ENCODE peak calls at places on chromosomes 5 and 9, in nine cellular contexts. C, S, B, P, G, F, H, K and D are unnamed samples.

GRCh38 chr5:42944989-42945388 is 95.1 kb downstream of the ANXA2R start:
- DNase-seq in B (no peak), F (peak), P (peak), K (no peak), G (no peak), H (peak), S (no peak), C (no peak), D (no peak)

GRCh38 chr5:107955321-107955720 is 284.6 kb upstream of the EFNA5 start:
- DNase-seq in P (no peak), C (no peak), K (no peak), F (no peak), S (no peak), G (no peak), H (no peak), B (no peak), D (no peak)

GRCh38 chr9:11149065-11149464 is 536.3 kb upstream of the PTPRD start:
- DNase-seq in H (no peak), F (no peak), C (no peak), G (no peak), K (no peak), P (no peak), B (no peak), S (peak), D (no peak)

GRCh38 chr5:132229236-132229635 is 1.6 kb upstream of the P4HA2 start:
- DNase-seq in F (no peak), H (no peak), C (no peak), P (no peak), B (no peak), S (no peak), G (no peak), K (no peak), D (no peak)

GRCh38 chr9:26210338-26210851 is 532.2 kb upstream of the TUSC1 start:
- DNase-seq in H (no peak), C (peak), S (no peak), G (no peak), B (no peak), K (no peak), P (no peak), F (no peak), D (no peak)

GRCh38 chr9:135858491-135859185 is 48.7 kb downstream of the CAMSAP1 start:
- DNase-seq in F (no peak), H (no peak), S (no peak), K (no peak), P (peak), G (no peak), C (no peak), B (no peak), D (no peak)

GRCh38 chr5:171433952-171434676 is 14.7 kb downstream of the FGF18 start:
- DNase-seq in H (no peak), K (no peak), P (no peak), C (no peak), B (no peak), F (no peak), S (no peak), G (no peak), D (no peak)

GRCh38 chr5:10254686-10255085 is 4.6 kb downstream of the CCT5 start:
- DNase-seq in G (no peak), B (no peak), F (no peak), H (no peak), P (no peak), C (no peak), S (no peak), K (no peak), D (no peak)

GRCh38 chr5:148846930-148847329 is 20.5 kb downstream of the ADRB2 start:
- DNase-seq in P (peak), F (no peak), K (no peak), G (no peak), H (no peak), B (no peak), C (no peak), S (no peak), D (no peak)

GRCh38 chr5:180084638-180085561 is 13.3 kb upstream of the RNF130 start:
- DNase-seq in F (no peak), G (no peak), B (peak), S (peak), P (peak), K (no peak), C (no peak), H (peak), D (no peak)

GRCh38 chr5:30959238-30959637 is 234.2 kb upstream of the CDH6 start:
- DNase-seq in K (no peak), G (no peak), F (no peak), C (no peak), H (no peak), S (no peak), B (no peak), P (peak), D (no peak)

GRCh38 chr5:109485030-109485429 is 75.3 kb upstream of the PJA2 start:
- DNase-seq in S (no peak), H (no peak), P (peak), B (peak), K (no peak), C (peak), F (no peak), G (peak), D (no peak)

GRCh38 chr5:98780390-98780789 is 6.9 kb downstream of the RGMB start:
- DNase-seq in G (no peak), K (no peak), B (no peak), C (no peak), S (no peak), H (no peak), F (no peak), P (no peak), D (no peak)

GRCh38 chr5:40988761-40989510 is 79.6 kb downstream of the C7 start:
- DNase-seq in F (peak), K (no peak), G (no peak), S (no peak), P (peak), B (no peak), H (peak), C (no peak), D (no peak)

GRCh38 chr5:122077451-122078115 is 476 bp downstream of the LOX start:
- DNase-seq in P (peak), H (peak), G (peak), K (no peak), C (no peak), B (no peak), S (peak), F (peak), D (peak)

GRCh38 chr5:107605596-107606125 is 65.1 kb downstream of the EFNA5 start:
- DNase-seq in F (no peak), B (no peak), K (no peak), G (no peak), P (no peak), S (no peak), H (no peak), C (no peak), D (no peak)

GRCh38 chr9:131045300-131046092 is 36.5 kb downstream of the LAMC3 start:
- DNase-seq in F (no peak), P (no peak), K (no peak), B (no peak), H (no peak), C (no peak), S (no peak), G (no peak), D (no peak)

GRCh38 chr5:4480528-4481404 is 659.4 kb upstream of the ADAMTS16 start:
- DNase-seq in F (peak), K (no peak), C (no peak), P (no peak), B (peak), H (no peak), G (no peak), S (no peak), D (no peak)

GRCh38 chr9:106846847-106847246 is 16.1 kb upstream of the ZNF462 start:
- DNase-seq in C (no peak), H (no peak), P (peak), K (no peak), F (no peak), B (no peak), G (no peak), S (no peak), D (no peak)

GRCh38 chr5:101306391-101307137 is 403.5 kb upstream of the ST8SIA4 start:
- DNase-seq in F (peak), B (peak), C (no peak), K (no peak), P (peak), S (no peak), H (no peak), G (no peak), D (no peak)

GRCh38 chr5:55483903-55484302 is 50.9 kb downstream of the PLPP1 start:
- DNase-seq in P (no peak), S (no peak), K (no peak), C (no peak), H (no peak), G (no peak), B (no peak), F (no peak), D (no peak)

GRCh38 chr9:93096811-93097382 is 880 bp downstream of the CARD19 start:
- DNase-seq in S (no peak), F (no peak), K (no peak), G (no peak), B (no peak), H (no peak), P (no peak), C (no peak), D (no peak)

GRCh38 chr9:34001951-34002350 is 46.7 kb downstream of the UBAP2 start:
- DNase-seq in C (no peak), P (no peak), F (no peak), K (no peak), G (no peak), S (no peak), H (no peak), B (no peak), D (no peak)

GRCh38 chr5:67215592-67216471 is 19.2 kb upstream of the CD180 start:
- DNase-seq in G (peak), C (peak), S (no peak), F (no peak), H (peak), K (peak), P (no peak), B (peak), D (peak)

GRCh38 chr5:69331528-69332445 is 814 bp downstream of the CCDC125 start:
- DNase-seq in P (peak), F (no peak), K (no peak), C (no peak), H (peak), G (no peak), B (no peak), S (no peak), D (no peak)

GRCh38 chr5:92861531-92862285 is 719.3 kb downstream of the NR2F1-AS1 start:
- DNase-seq in F (no peak), B (no peak), C (no peak), P (no peak), H (no peak), G (no peak), S (no peak), K (no peak), D (no peak)

GRCh38 chr5:17305964-17306725 is 88.7 kb downstream of the BASP1 start:
- DNase-seq in C (no peak), B (no peak), P (peak), G (no peak), K (no peak), F (no peak), S (peak), H (peak), D (no peak)